ENCODE peak calls at places on chromosomes 13 and 19, in five cellular contexts. One of them, this sample, is unnamed.

GRCh38 chr13:25463496-25463895 is 91.7 kb downstream of the ATP8A2 start:
- DNase-seq in A549: no peak
- DNase-seq in left ventricle myocardium inferior: no peak
- DNase-seq in lower leg skin: no peak
- DNase-seq in retinal pigment epithelial cell: no peak
- DNase-seq in this sample: no peak

GRCh38 chr19:3982701-3983541 is 2.3 kb downstream of the EEF2 start:
- DNase-seq in left ventricle myocardium inferior: no peak
- DNase-seq in lower leg skin: peak
- DNase-seq in retinal pigment epithelial cell: no peak
- DNase-seq in A549: no peak
- DNase-seq in this sample: no peak

GRCh38 chr13:78632956-78633355 is 26.0 kb downstream of the OBI1 start:
- DNase-seq in lower leg skin: no peak
- DNase-seq in left ventricle myocardium inferior: no peak
- DNase-seq in retinal pigment epithelial cell: no peak
- DNase-seq in A549: no peak
- DNase-seq in this sample: no peak

GRCh38 chr13:42892760-42893159 is 99.3 kb downstream of the EPSTI1 start:
- DNase-seq in lower leg skin: no peak
- DNase-seq in A549: no peak
- DNase-seq in retinal pigment epithelial cell: no peak
- DNase-seq in left ventricle myocardium inferior: no peak
- DNase-seq in this sample: no peak

GRCh38 chr13:109369357-109370052 is 416.9 kb downstream of the IRS2 start:
- DNase-seq in retinal pigment epithelial cell: no peak
- DNase-seq in left ventricle myocardium inferior: no peak
- DNase-seq in lower leg skin: no peak
- DNase-seq in A549: no peak
- DNase-seq in this sample: no peak

GRCh38 chr13:113643593-113643992 is 14.4 kb downstream of the ATP4B start:
- DNase-seq in lower leg skin: no peak
- DNase-seq in retinal pigment epithelial cell: peak
- DNase-seq in left ventricle myocardium inferior: no peak
- DNase-seq in A549: no peak
- DNase-seq in this sample: peak

GRCh38 chr13:30396434-30397075 is 25.7 kb upstream of the UBE2L5 start:
- DNase-seq in A549: no peak
- DNase-seq in retinal pigment epithelial cell: no peak
- DNase-seq in lower leg skin: no peak
- DNase-seq in left ventricle myocardium inferior: no peak
- DNase-seq in this sample: no peak

GRCh38 chr19:16897572-16898056 is 8.8 kb downstream of the F2RL3 start:
- DNase-seq in retinal pigment epithelial cell: no peak
- DNase-seq in lower leg skin: no peak
- DNase-seq in A549: no peak
- DNase-seq in left ventricle myocardium inferior: no peak
- DNase-seq in this sample: no peak

GRCh38 chr13:65642301-65642700 is 1587.8 kb downstream of the PCDH9 start:
- DNase-seq in lower leg skin: no peak
- DNase-seq in left ventricle myocardium inferior: no peak
- DNase-seq in A549: no peak
- DNase-seq in retinal pigment epithelial cell: no peak
- DNase-seq in this sample: no peak

GRCh38 chr13:65638572-65639168 is 1591.5 kb downstream of the PCDH9 start:
- DNase-seq in A549: peak
- DNase-seq in lower leg skin: no peak
- DNase-seq in retinal pigment epithelial cell: no peak
- DNase-seq in left ventricle myocardium inferior: no peak
- DNase-seq in this sample: peak
- TF ChIP-seq CTCF in A549: peak
- TF ChIP-seq CTCF in lower leg skin: no peak
- TF ChIP-seq CTCF in retinal pigment epithelial cell: peak
- TF ChIP-seq CTCF in left ventricle myocardium inferior: peak
- TF ChIP-seq CTCF in this sample: peak

DNA sequence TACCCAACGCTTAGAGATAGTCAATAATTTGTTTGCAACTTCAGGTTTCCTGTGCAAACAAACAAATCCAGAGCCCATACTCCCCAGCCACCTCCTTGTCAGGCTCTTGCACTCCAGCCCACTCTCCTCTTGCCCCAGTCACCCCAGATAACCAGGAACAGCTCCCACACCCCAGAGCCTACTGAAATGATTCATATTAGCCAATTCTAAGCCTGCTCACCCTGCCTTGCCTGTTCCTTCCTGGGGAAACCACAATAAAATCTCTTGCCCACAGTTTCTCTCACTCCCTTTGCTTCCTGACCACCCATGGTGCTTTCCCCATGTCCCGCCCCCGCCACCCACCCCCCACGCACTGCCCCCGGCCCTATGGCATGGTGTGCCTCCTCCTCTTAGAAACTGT is 3.8 kb upstream of the ACTL9 start:
- DNase-seq in A549: no peak
- DNase-seq in left ventricle myocardium inferior: no peak
- DNase-seq in retinal pigment epithelial cell: no peak
- DNase-seq in lower leg skin: no peak
- DNase-seq in this sample: no peak
- H3K4me3 ChIP-seq in A549: no peak
- H3K4me3 ChIP-seq in left ventricle myocardium inferior: no peak
- H3K4me3 ChIP-seq in retinal pigment epithelial cell: no peak
- H3K4me3 ChIP-seq in lower leg skin: no peak
- H3K4me3 ChIP-seq in this sample: no peak

DNA sequence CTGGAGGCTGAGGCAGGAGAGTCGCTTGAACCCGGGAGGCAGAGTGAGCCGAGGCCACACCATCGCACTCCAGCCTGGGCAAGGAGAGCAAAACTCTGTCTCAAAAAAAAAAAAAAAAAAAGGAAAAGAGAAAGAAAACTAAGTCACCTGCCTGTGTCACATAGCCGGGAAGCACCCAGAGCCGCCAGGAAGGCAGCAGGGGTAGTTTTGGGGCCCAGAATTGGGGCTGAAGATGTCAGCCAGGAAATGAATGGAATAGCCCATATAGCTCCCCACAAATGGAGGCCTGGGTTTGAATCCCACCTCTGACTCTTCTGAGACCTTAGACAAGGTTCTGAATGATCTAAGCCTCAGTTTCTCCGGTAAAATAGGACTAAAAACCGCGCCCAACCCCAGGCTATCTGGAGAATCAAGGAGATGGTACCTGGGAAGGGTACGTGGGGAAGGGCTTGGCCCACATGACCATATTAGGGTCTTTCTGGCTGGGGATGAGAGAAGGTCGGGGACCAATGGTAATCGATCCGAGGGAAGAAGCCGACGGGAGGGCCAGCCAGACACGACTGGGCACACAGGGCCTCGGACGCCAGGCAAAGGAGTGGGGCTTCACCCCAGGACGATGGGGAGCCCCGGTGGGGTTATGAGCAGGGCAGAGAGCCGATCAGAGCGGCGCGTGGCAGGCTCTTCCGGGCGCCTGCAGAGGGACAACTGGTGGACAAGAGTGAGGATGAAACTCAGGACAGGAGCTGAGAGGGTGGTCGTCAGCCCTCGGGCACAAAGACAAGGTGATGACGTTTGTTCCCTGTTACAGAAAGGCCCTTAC is 14.4 kb downstream of the CCDC124 start:
- DNase-seq in left ventricle myocardium inferior: no peak
- DNase-seq in A549: peak
- DNase-seq in retinal pigment epithelial cell: no peak
- DNase-seq in lower leg skin: no peak
- DNase-seq in this sample: no peak
- TF ChIP-seq CTCF in left ventricle myocardium inferior: peak
- TF ChIP-seq CTCF in A549: no peak
- TF ChIP-seq CTCF in retinal pigment epithelial cell: no peak
- TF ChIP-seq CTCF in lower leg skin: no peak
- TF ChIP-seq CTCF in this sample: peak

DNA sequence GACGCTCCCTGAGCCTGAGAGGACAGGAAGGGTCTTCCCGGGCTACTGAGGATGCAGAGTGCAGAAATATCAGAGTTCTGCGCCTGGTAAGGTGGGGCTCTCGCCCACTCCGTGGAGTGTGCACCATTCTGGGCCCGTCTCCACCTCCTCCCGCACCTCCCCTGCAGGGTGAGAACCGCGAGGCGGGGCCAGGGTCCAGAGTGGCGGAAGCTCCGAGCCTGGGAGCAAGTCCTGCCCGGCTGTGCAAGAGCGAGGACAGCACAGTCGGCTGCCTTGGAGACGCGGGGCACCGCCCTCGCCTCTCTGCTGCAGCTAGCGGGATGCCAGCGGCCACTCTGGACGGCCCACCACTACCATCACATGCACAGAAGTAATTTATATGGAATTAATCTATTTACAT is 2304.4 kb downstream of the PCDH9 start:
- DNase-seq in lower leg skin: no peak
- DNase-seq in left ventricle myocardium inferior: no peak
- DNase-seq in retinal pigment epithelial cell: no peak
- DNase-seq in A549: no peak
- DNase-seq in this sample: no peak
- H3K4me3 ChIP-seq in lower leg skin: no peak
- H3K4me3 ChIP-seq in left ventricle myocardium inferior: no peak
- H3K4me3 ChIP-seq in retinal pigment epithelial cell: no peak
- H3K4me3 ChIP-seq in A549: no peak
- H3K4me3 ChIP-seq in this sample: no peak

This sample was measured in epithelial cell of proximal tubule.